ENCODE peak calls at places on chromosomes 7 and 10, in eight cellular contexts. O, D, E, P, Y, W, F and Q are unnamed samples.
A peak's percentile ranks its signal among the peaks of the same experiment; 100 is the strongest.

GRCh38 chr10:8048281-8049008 is 6.0 kb upstream of the GATA3 start:
- DNase-seq in O (no peak), D (no peak), E (no peak), P (no peak), Y (no peak), W (no peak), F (no peak), Q (no peak)

GRCh38 chr10:27099916-27100799 is at the start of gene ANKRD26:
- DNase-seq in O (peak; percentile 95), D (peak; percentile 94), E (peak; percentile 100), P (peak; percentile 82), Y (peak; percentile 84), W (peak; percentile 98), F (peak; percentile 98), Q (peak; percentile 97)

GRCh38 chr7:131769241-131769640 is 212.8 kb upstream of the PODXL start:
- DNase-seq in O (no peak), D (no peak), E (no peak), P (no peak), Y (no peak), W (peak; percentile 4), F (peak; percentile 12), Q (no peak)

GRCh38 chr10:119177708-119178370 is 773 bp downstream of the PRDX3 start:
- DNase-seq in O (peak; percentile 6), D (no peak), E (no peak), P (no peak), Y (no peak), W (no peak), F (no peak), Q (no peak)

GRCh38 chr7:11366118-11366517 is 392.4 kb downstream of the PHF14 start:
- DNase-seq in O (no peak), D (no peak), E (no peak), P (no peak), Y (no peak), W (no peak), F (no peak), Q (no peak)

GRCh38 chr10:127132434-127132833 is 64.0 kb downstream of the INSYN2A start:
- DNase-seq in O (no peak), D (no peak), E (no peak), P (no peak), Y (no peak), W (no peak), F (no peak), Q (no peak)

GRCh38 chr10:62166331-62167154 is 102.1 kb downstream of the RTKN2 start:
- DNase-seq in O (no peak), D (no peak), E (peak; percentile 46), P (no peak), Y (peak; percentile 58), W (peak; percentile 25), F (peak; percentile 91), Q (peak; percentile 85)

GRCh38 chr7:68967598-68967997 is 630.7 kb upstream of the AUTS2 start:
- DNase-seq in O (no peak), D (no peak), E (no peak), P (no peak), Y (no peak), W (no peak), F (no peak), Q (no peak)

GRCh38 chr10:109737009-109737408 is 186.3 kb downstream of the XPNPEP1 start:
- DNase-seq in O (no peak), D (no peak), E (no peak), P (no peak), Y (no peak), W (no peak), F (no peak), Q (no peak)

GRCh38 chr10:126663328-126663727 is 7.2 kb downstream of the C10orf90 start:
- DNase-seq in O (no peak), D (no peak), E (peak; percentile 60), P (no peak), Y (peak; percentile 96), W (no peak), F (peak; percentile 11), Q (peak; percentile 55)

GRCh38 chr7:68729361-68729760 is 868.9 kb upstream of the AUTS2 start:
- DNase-seq in O (no peak), D (no peak), E (no peak), P (no peak), Y (no peak), W (no peak), F (no peak), Q (no peak)

GRCh38 chr10:100537475-100537874 is 1.7 kb downstream of the HIF1AN start:
- DNase-seq in O (no peak), D (no peak), E (no peak), P (no peak), Y (no peak), W (no peak), F (no peak), Q (no peak)

GRCh38 chr7:91264083-91264923 is at the start of gene FZD1:
- DNase-seq in O (no peak), D (peak; percentile 95), E (peak; percentile 97), P (peak; percentile 70), Y (peak; percentile 97), W (peak; percentile 98), F (peak; percentile 98), Q (peak; percentile 99)

GRCh38 chr7:21067216-21067615 is 280.5 kb upstream of the SP8 start:
- DNase-seq in O (no peak), D (no peak), E (no peak), P (no peak), Y (no peak), W (no peak), F (no peak), Q (no peak)

GRCh38 chr7:102913846-102914245 is 1.0 kb downstream of the LRRC17 start:
- DNase-seq in O (no peak), D (no peak), E (no peak), P (no peak), Y (no peak), W (no peak), F (no peak), Q (peak; percentile 47)

GRCh38 chr10:132363921-132364593 is 32.1 kb downstream of the LRRC27 start:
- DNase-seq in O (no peak), D (no peak), E (peak; percentile 33), P (no peak), Y (no peak), W (peak; percentile 31), F (no peak), Q (peak; percentile 61)

GRCh38 chr10:48701941-48702340 is 17.3 kb downstream of the WDFY4 start:
- DNase-seq in O (no peak), D (no peak), E (no peak), P (no peak), Y (no peak), W (no peak), F (no peak), Q (no peak)

GRCh38 chr7:362416-363096 is 72.6 kb downstream of the FOXL3 start:
- DNase-seq in O (no peak), D (no peak), E (peak; percentile 51), P (no peak), Y (no peak), W (no peak), F (peak; percentile 11), Q (peak; percentile 49)